ENCODE peak calls at places on chromosomes 5 and 9, in seven cellular contexts. V is mesenchymal stem cell, A is H9, O is mesendoderm, U is trophoblast cell, K is IMR-90, Q is H1. E is an unnamed sample.

GRCh38 chr9:6955251-6955921 is 197.6 kb downstream of the KDM4C start:
- DNase-seq in V (peak; percentile 64), A (no peak), O (peak; percentile 13), U (no peak), K (peak; percentile 77), Q (no peak), E (peak; percentile 48)

GRCh38 chr5:123875444-123876264 is 363.7 kb downstream of the CSNK1G3 start:
- DNase-seq in V (peak; percentile 51), A (peak; percentile 80), O (peak; percentile 93), U (no peak), K (no peak), Q (no peak), E (peak; percentile 50)

GRCh38 chr5:174723979-174724483 is 351 bp upstream of the MSX2 start:
- DNase-seq in V (peak; percentile 42), A (peak; percentile 42), O (peak; percentile 70), U (peak; percentile 10), K (no peak), Q (no peak), E (no peak)

GRCh38 chr9:34328500-34328982 is 527 bp downstream of the KIF24 start:
- DNase-seq in V (no peak), A (no peak), O (peak; percentile 55), U (no peak), K (no peak), Q (no peak), E (no peak)

GRCh38 chr5:180553530-180553929 is 37.8 kb downstream of the SCGB3A1 start:
- DNase-seq in V (no peak), A (no peak), O (no peak), U (no peak), K (no peak), Q (no peak), E (no peak)

GRCh38 chr5:132057498-132058255 is 2.8 kb upstream of the IL3 start:
- DNase-seq in V (no peak), A (peak; percentile 12), O (no peak), U (no peak), K (no peak), Q (no peak), E (no peak)

GRCh38 chr9:36136894-36137391 is 410 bp downstream of the GLIPR2 start:
- DNase-seq in V (no peak), A (no peak), O (peak; percentile 44), U (no peak), K (no peak), Q (no peak), E (no peak)

GRCh38 chr9:27529316-27530278 is at the start of gene MOB3B:
- DNase-seq in V (peak; percentile 75), A (peak; percentile 82), O (peak; percentile 84), U (peak; percentile 53), K (peak; percentile 50), Q (no peak), E (peak; percentile 82)

GRCh38 chr9:132341177-132341840 is 13.5 kb downstream of the SETX start:
- DNase-seq in V (no peak), A (no peak), O (no peak), U (no peak), K (no peak), Q (no peak), E (no peak)

GRCh38 chr5:158013939-158014338 is 155.0 kb upstream of the CLINT1 start:
- DNase-seq in V (no peak), A (peak; percentile 75), O (peak; percentile 89), U (peak; percentile 25), K (peak; percentile 12), Q (no peak), E (no peak)

GRCh38 chr9:128026255-128027165 is 40.6 kb downstream of the NAIF1 start:
- DNase-seq in V (peak; percentile 43), A (no peak), O (peak; percentile 52), U (no peak), K (no peak), Q (no peak), E (no peak)

GRCh38 chr5:150082889-150083288 is 3.5 kb downstream of the CSF1R start:
- DNase-seq in V (no peak), A (no peak), O (no peak), U (no peak), K (no peak), Q (no peak), E (no peak)

GRCh38 chr5:140567871-140568270 is 3.2 kb downstream of the SLC35A4 start:
- DNase-seq in V (no peak), A (no peak), O (no peak), U (no peak), K (no peak), Q (no peak), E (no peak)

GRCh38 chr5:109191153-109191558 is 218.6 kb downstream of the PJA2 start:
- DNase-seq in V (peak; percentile 32), A (no peak), O (peak; percentile 44), U (no peak), K (peak; percentile 64), Q (no peak), E (no peak)

GRCh38 chr5:34028349-34028748 is 14.7 kb downstream of the C1QTNF3 start:
- DNase-seq in V (no peak), A (no peak), O (no peak), U (no peak), K (no peak), Q (no peak), E (no peak)
- H2BK5ac ChIP-seq in V (no peak overlapping the region), A (no peak overlapping the region), O (no peak overlapping the region), U (no peak overlapping the region), K (no peak overlapping the region), Q (no peak overlapping the region), E (no peak overlapping the region)

DNA sequence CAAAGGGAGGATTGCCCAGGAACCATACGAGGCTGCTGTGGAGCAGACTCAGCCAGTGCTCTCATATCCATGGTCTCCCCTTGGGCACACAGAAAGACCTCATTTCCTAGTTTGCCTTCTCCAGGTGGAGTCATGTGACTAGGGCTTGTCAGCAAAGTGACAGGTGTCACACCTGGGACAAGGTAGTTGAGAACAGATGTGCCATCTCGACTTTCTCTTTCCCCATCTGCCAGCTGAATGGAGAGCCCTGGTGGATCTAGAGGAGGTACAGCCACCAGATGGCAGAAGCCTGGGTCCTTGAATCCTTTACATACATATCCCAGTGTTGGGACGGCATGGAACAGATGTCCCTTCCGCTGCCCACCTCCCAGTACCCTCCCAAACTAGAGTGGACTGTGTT is 42.9 kb upstream of the ALDOB start:
- DNase-seq in V (no peak), A (no peak), O (no peak), U (no peak), K (no peak), Q (no peak), E (no peak)
- H3K27me3 ChIP-seq in V (no peaks in the 10 kb centered on the region), A (no peaks in the 10 kb centered on the region), O (no peaks in the 10 kb centered on the region), U (no peaks in the 10 kb centered on the region), K (no peaks in the 10 kb centered on the region), Q (no peaks in the 10 kb centered on the region), E (no peaks in the 10 kb centered on the region)

DNA sequence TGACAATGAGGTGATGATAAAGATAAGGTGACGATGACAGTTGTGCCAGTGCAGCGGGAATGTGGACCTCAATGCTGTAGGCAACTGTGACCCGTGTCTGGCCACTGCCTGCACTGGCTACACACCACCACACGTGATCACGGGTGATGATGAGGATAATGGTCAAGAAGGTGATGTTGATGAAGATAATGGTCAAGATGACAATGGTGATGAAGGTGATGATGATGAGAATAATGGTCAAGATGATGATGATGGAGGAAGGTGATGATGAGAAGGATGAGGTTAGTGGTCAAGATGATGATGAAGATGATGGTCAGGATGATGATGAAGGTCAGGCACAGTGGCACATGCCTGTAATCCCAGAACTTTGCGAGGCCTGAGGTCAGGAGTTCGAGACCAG is 30.7 kb upstream of the AIF1L start:
- DNase-seq in V (no peak), A (no peak), O (no peak), U (no peak), K (no peak), Q (no peak), E (no peak)
- H2BK5ac ChIP-seq in V (no peak overlapping the region), A (no peak overlapping the region), O (no peak overlapping the region), U (no peak overlapping the region), K (no peak overlapping the region), Q (no peak overlapping the region), E (no peak overlapping the region)

GRCh38 chr9:110640736-110641135 is 27.9 kb upstream of the MUSK start:
- DNase-seq in V (no peak), A (no peak), O (peak; percentile 8), U (no peak), K (no peak), Q (no peak), E (no peak)
- H3K27me3 ChIP-seq in V (no peaks in the 10 kb centered on the region), A (no peaks in the 10 kb centered on the region), O (no peaks in the 10 kb centered on the region), U (no peaks in the 10 kb centered on the region), K (no peaks in the 10 kb centered on the region), Q (no peaks in the 10 kb centered on the region), E (no peaks in the 10 kb centered on the region)

GRCh38 chr5:159095882-159096554 is 3.7 kb downstream of the EBF1 start:
- DNase-seq in V (no peak), A (peak; percentile 50), O (peak; percentile 37), U (no peak), K (no peak), Q (no peak), E (no peak)
- H2BK5ac ChIP-seq in V (no peak overlapping the region), A (no peak overlapping the region), O (no peak overlapping the region), U (no peak overlapping the region), K (no peak overlapping the region), Q (no peak overlapping the region), E (no peak overlapping the region)

GRCh38 chr5:10592598-10592997 is 28.7 kb downstream of the ANKRD33B start:
- DNase-seq in V (no peak), A (no peak), O (no peak), U (no peak), K (no peak), Q (no peak), E (no peak)
- H3K27me3 ChIP-seq in V (no peaks in the 10 kb centered on the region), A (no peaks in the 10 kb centered on the region), O (no peaks in the 10 kb centered on the region), U (no peaks in the 10 kb centered on the region), K (no peaks in the 10 kb centered on the region), Q (no peaks in the 10 kb centered on the region), E (no peaks in the 10 kb centered on the region)

GRCh38 chr5:38364825-38365224 is 106.5 kb downstream of the EGFLAM start:
- DNase-seq in V (no peak), A (no peak), O (no peak), U (no peak), K (no peak), Q (no peak), E (no peak)
- H2BK5ac ChIP-seq in V (no peak overlapping the region), A (no peak overlapping the region), O (no peak overlapping the region), U (no peak overlapping the region), K (no peak overlapping the region), Q (no peak overlapping the region), E (no peak overlapping the region)